ENCODE peak calls at places on chromosome 13, in ten cellular contexts. P, Q, G, B, U, A, Z, O, N and I are unnamed samples.

GRCh38 chr13:30125422-30126073 is 181.8 kb downstream of the KATNAL1 start:
- DNase-seq in P (no peak), Q (no peak), G (peak; percentile 80), B (no peak), U (no peak), A (peak; percentile 78), Z (peak; percentile 67), O (no peak), N (peak; percentile 76), I (peak; percentile 40)

GRCh38 chr13:104773775-104774174 is 1707.6 kb upstream of the SLC10A2 start:
- DNase-seq in P (no peak), Q (no peak), G (no peak), B (no peak), U (no peak), A (peak; percentile 21), Z (peak; percentile 35), O (no peak), N (peak; percentile 57), I (no peak)

GRCh38 chr13:72437458-72437857 is 290.0 kb downstream of the MZT1 start:
- DNase-seq in P (no peak), Q (no peak), G (no peak), B (no peak), U (no peak), A (peak; percentile 3), Z (no peak), O (no peak), N (peak; percentile 74), I (no peak)

GRCh38 chr13:30805132-30805537 is 69.8 kb downstream of the ALOX5AP start:
- DNase-seq in P (no peak), Q (no peak), G (no peak), B (no peak), U (no peak), A (no peak), Z (no peak), O (no peak), N (no peak), I (no peak)

GRCh38 chr13:111926501-111927180 is 140.3 kb upstream of the SOX1 start:
- DNase-seq in P (no peak), Q (no peak), G (no peak), B (no peak), U (no peak), A (no peak), Z (peak; percentile 48), O (no peak), N (no peak), I (no peak)

GRCh38 chr13:73416093-73416492 is 357.3 kb downstream of the KLF5 start:
- DNase-seq in P (no peak), Q (no peak), G (no peak), B (no peak), U (no peak), A (no peak), Z (no peak), O (no peak), N (no peak), I (no peak)

GRCh38 chr13:87122551-87122950 is 548.6 kb upstream of the SLITRK5 start:
- DNase-seq in P (no peak), Q (no peak), G (no peak), B (no peak), U (no peak), A (no peak), Z (no peak), O (no peak), N (peak; percentile 72), I (no peak)

GRCh38 chr13:50650936-50651638 is 192.4 kb downstream of the DLEU7 start:
- DNase-seq in P (no peak), Q (no peak), G (no peak), B (no peak), U (no peak), A (peak; percentile 23), Z (peak; percentile 16), O (no peak), N (peak; percentile 69), I (no peak)

GRCh38 chr13:110523838-110524237 is 37.7 kb downstream of the RAB20 start:
- DNase-seq in P (no peak), Q (no peak), G (no peak), B (no peak), U (no peak), A (no peak), Z (no peak), O (no peak), N (no peak), I (no peak)

GRCh38 chr13:112668924-112669323 is 20.9 kb upstream of the ATP11A start:
- DNase-seq in P (no peak), Q (no peak), G (no peak), B (no peak), U (no peak), A (no peak), Z (no peak), O (no peak), N (no peak), I (no peak)

GRCh38 chr13:97385146-97385545 is 48.8 kb upstream of the RAP2A start:
- DNase-seq in P (no peak), Q (no peak), G (no peak), B (no peak), U (no peak), A (no peak), Z (no peak), O (no peak), N (no peak), I (no peak)

GRCh38 chr13:112952759-112953541 is 16.1 kb upstream of the MCF2L start:
- DNase-seq in P (peak; percentile 47), Q (no peak), G (no peak), B (no peak), U (no peak), A (no peak), Z (no peak), O (no peak), N (no peak), I (no peak)

GRCh38 chr13:95315752-95316151 is 14.5 kb upstream of the ABCC4 start:
- DNase-seq in P (no peak), Q (no peak), G (no peak), B (no peak), U (no peak), A (no peak), Z (no peak), O (no peak), N (no peak), I (no peak)

GRCh38 chr13:38767506-38768265 is 80.8 kb downstream of the FREM2 start:
- DNase-seq in P (no peak), Q (peak; percentile 5), G (no peak), B (no peak), U (no peak), A (no peak), Z (no peak), O (no peak), N (no peak), I (no peak)

GRCh38 chr13:84431646-84432045 is 549.4 kb upstream of the SLITRK1 start:
- DNase-seq in P (no peak), Q (no peak), G (no peak), B (no peak), U (no peak), A (no peak), Z (no peak), O (no peak), N (no peak), I (no peak)

GRCh38 chr13:42396501-42396900 is 124.5 kb downstream of the AKAP11 start:
- DNase-seq in P (no peak), Q (no peak), G (no peak), B (no peak), U (peak; percentile 12), A (no peak), Z (no peak), O (no peak), N (peak; percentile 21), I (no peak)

GRCh38 chr13:51769455-51770127 is 34.4 kb downstream of the DHRS12 start:
- DNase-seq in P (peak; percentile 82), Q (no peak), G (peak; percentile 83), B (no peak), U (no peak), A (no peak), Z (no peak), O (peak; percentile 72), N (no peak), I (no peak)

GRCh38 chr13:34152409-34152808 is 334.5 kb downstream of the RFC3 start:
- DNase-seq in P (no peak), Q (no peak), G (no peak), B (no peak), U (no peak), A (no peak), Z (no peak), O (no peak), N (no peak), I (no peak)

GRCh38 chr13:91247768-91248167 is 99.7 kb upstream of the MIR17HG start:
- DNase-seq in P (no peak), Q (no peak), G (no peak), B (no peak), U (no peak), A (no peak), Z (peak; percentile 27), O (no peak), N (no peak), I (no peak)

GRCh38 chr13:20993661-20994440 is 67.5 kb downstream of the LATS2 start:
- DNase-seq in P (no peak), Q (no peak), G (peak; percentile 37), B (no peak), U (no peak), A (no peak), Z (no peak), O (no peak), N (peak; percentile 87), I (no peak)

GRCh38 chr13:35722438-35723060 is 246.1 kb upstream of the MAB21L1 start:
- DNase-seq in P (no peak), Q (no peak), G (no peak), B (no peak), U (no peak), A (no peak), Z (no peak), O (no peak), N (no peak), I (no peak)